ENCODE peak calls at places on chromosomes 1 and 21, in nine cellular contexts. M, D, H, X, O, A, C, U and Z are unnamed samples.

GRCh38 chr1:114437812-114438211 is 73.2 kb downstream of the TRIM33 start:
- DNase-seq in M (no peak), D (no peak), H (no peak), X (no peak), O (no peak), A (no peak), C (no peak), U (no peak), Z (no peak)

GRCh38 chr1:64062529-64062928 is 140.9 kb upstream of the UBE2U start:
- DNase-seq in M (no peak), D (no peak), H (no peak), X (no peak), O (no peak), A (no peak), C (no peak), U (no peak), Z (no peak)

GRCh38 chr1:11051781-11052510 is 4.9 kb upstream of the MASP2 start:
- DNase-seq in M (no peak), D (no peak), H (no peak), X (peak; percentile 17), O (no peak), A (no peak), C (no peak), U (no peak), Z (no peak)

GRCh38 chr1:166838766-166839599 is at the start of gene POGK:
- DNase-seq in M (peak; percentile 91), D (peak; percentile 91), H (peak; percentile 96), X (peak; percentile 90), O (peak; percentile 80), A (peak; percentile 91), C (peak; percentile 91), U (peak; percentile 95), Z (peak; percentile 82)

GRCh38 chr1:85502625-85503083 is 37.7 kb upstream of the DDAH1 start:
- DNase-seq in M (peak; percentile 65), D (no peak), H (peak; percentile 60), X (peak; percentile 92), O (peak; percentile 17), A (peak; percentile 69), C (no peak), U (peak; percentile 74), Z (no peak)

GRCh38 chr21:39314155-39315027 is 959 bp upstream of the BRWD1 start:
- DNase-seq in M (peak; percentile 63), D (peak; percentile 54), H (peak; percentile 67), X (peak; percentile 69), O (no peak), A (peak; percentile 67), C (peak; percentile 76), U (peak; percentile 16), Z (no peak)

GRCh38 chr1:171817511-171818265 is 23.6 kb upstream of the DNM3 start:
- DNase-seq in M (no peak), D (peak; percentile 46), H (peak; percentile 83), X (peak; percentile 64), O (no peak), A (peak; percentile 82), C (peak; percentile 72), U (peak; percentile 8), Z (peak; percentile 61)

GRCh38 chr1:227192163-227192562 is 126.1 kb downstream of the CDC42BPA start:
- DNase-seq in M (peak; percentile 23), D (peak; percentile 6), H (peak; percentile 77), X (peak; percentile 87), O (no peak), A (peak; percentile 92), C (peak; percentile 46), U (no peak), Z (no peak)

GRCh38 chr1:54188291-54188690 is 11.5 kb downstream of the CYB5RL start:
- DNase-seq in M (no peak), D (no peak), H (no peak), X (no peak), O (no peak), A (no peak), C (no peak), U (no peak), Z (no peak)

GRCh38 chr1:226677121-226678020 is 61.7 kb downstream of the ITPKB start:
- DNase-seq in M (peak; percentile 67), D (peak; percentile 70), H (peak; percentile 66), X (peak; percentile 68), O (peak; percentile 89), A (peak; percentile 92), C (peak; percentile 74), U (no peak), Z (peak; percentile 91)

GRCh38 chr1:67723620-67724019 is 38.6 kb downstream of the GADD45A start:
- DNase-seq in M (no peak), D (peak; percentile 19), H (peak; percentile 75), X (peak; percentile 59), O (no peak), A (peak; percentile 76), C (peak; percentile 11), U (no peak), Z (no peak)

GRCh38 chr1:226549094-226549936 is 751 bp downstream of the STUM start:
- DNase-seq in M (peak; percentile 30), D (peak; percentile 18), H (no peak), X (no peak), O (no peak), A (no peak), C (peak; percentile 15), U (no peak), Z (no peak)

GRCh38 chr1:107622975-107623374 is 342.0 kb downstream of the VAV3 start:
- DNase-seq in M (no peak), D (no peak), H (no peak), X (no peak), O (no peak), A (no peak), C (no peak), U (no peak), Z (no peak)

GRCh38 chr21:41411449-41412089 is 14.5 kb upstream of the MX1 start:
- DNase-seq in M (peak; percentile 68), D (peak; percentile 18), H (peak; percentile 27), X (no peak), O (no peak), A (peak; percentile 37), C (peak; percentile 30), U (peak; percentile 24), Z (no peak)

GRCh38 chr1:161986328-161986727 is 37.3 kb downstream of the OLFML2B start:
- DNase-seq in M (no peak), D (no peak), H (no peak), X (no peak), O (no peak), A (no peak), C (no peak), U (no peak), Z (no peak)

GRCh38 chr21:41234574-41234973 is 66.6 kb downstream of the BACE2 start:
- DNase-seq in M (no peak), D (no peak), H (no peak), X (no peak), O (no peak), A (no peak), C (no peak), U (no peak), Z (no peak)

GRCh38 chr1:147496571-147496970 is 44.7 kb upstream of the BCL9 start:
- DNase-seq in M (no peak), D (no peak), H (peak; percentile 65), X (peak; percentile 68), O (no peak), A (peak; percentile 43), C (no peak), U (peak; percentile 62), Z (no peak)

GRCh38 chr1:77824083-77824482 is 44.6 kb downstream of the MIGA1 start:
- DNase-seq in M (no peak), D (no peak), H (peak; percentile 51), X (peak; percentile 69), O (no peak), A (peak; percentile 78), C (no peak), U (peak; percentile 10), Z (no peak)

GRCh38 chr1:55898191-55898590 is 681.2 kb downstream of the PLPP3 start:
- DNase-seq in M (no peak), D (no peak), H (no peak), X (peak; percentile 89), O (no peak), A (peak; percentile 47), C (no peak), U (no peak), Z (no peak)

GRCh38 chr1:41739061-41739955 is 179.4 kb downstream of the HIVEP3 start:
- DNase-seq in M (peak; percentile 55), D (peak; percentile 88), H (peak; percentile 95), X (peak; percentile 62), O (peak; percentile 62), A (peak; percentile 78), C (peak; percentile 89), U (no peak), Z (peak; percentile 97)

GRCh38 chr1:212917858-212918257 is 32.5 kb upstream of the VASH2 start:
- DNase-seq in M (no peak), D (no peak), H (no peak), X (no peak), O (no peak), A (no peak), C (no peak), U (no peak), Z (no peak)

GRCh38 chr1:28172690-28173150 is 3.8 kb downstream of the PTAFR start:
- DNase-seq in M (peak; percentile 63), D (peak; percentile 38), H (no peak), X (peak; percentile 69), O (no peak), A (peak; percentile 13), C (peak; percentile 50), U (no peak), Z (no peak)

GRCh38 chr21:43357708-43358430 is 69.1 kb downstream of the SIK1 start:
- DNase-seq in M (no peak), D (no peak), H (no peak), X (no peak), O (no peak), A (no peak), C (no peak), U (no peak), Z (no peak)

GRCh38 chr1:211526101-211526500 is 34.1 kb upstream of the RD3 start:
- DNase-seq in M (no peak), D (no peak), H (no peak), X (no peak), O (no peak), A (no peak), C (no peak), U (no peak), Z (no peak)

GRCh38 chr1:156641761-156642264 is at the start of gene BCAN:
- DNase-seq in M (no peak), D (no peak), H (peak; percentile 55), X (peak; percentile 31), O (no peak), A (no peak), C (peak; percentile 19), U (no peak), Z (no peak)